ENCODE peak calls at places on chromosomes 1 and 21, in six cellular contexts. U is brain microvascular endothelial cell, T is hepatocyte, O is cardiac fibroblast, F is K562, W is trophoblast cell. C is an unnamed sample.

GRCh38 chr1:236168716-236169429 is 26.5 kb downstream of the GPR137B start:
- DNase-seq in U (peak), T (peak), O (peak), F (no peak), W (peak), C (peak)

GRCh38 chr1:192524223-192524622 is 51.4 kb upstream of the RGS1 start:
- DNase-seq in U (no peak), T (no peak), O (peak), F (no peak), W (no peak), C (no peak)

GRCh38 chr1:53628286-53628955 is 110.5 kb downstream of the GLIS1 start:
- DNase-seq in U (no peak), T (no peak), O (no peak), F (no peak), W (no peak), C (peak)

GRCh38 chr1:209746469-209747269 is 9.2 kb upstream of the TRAF3IP3 start:
- DNase-seq in U (no peak), T (no peak), O (peak), F (no peak), W (no peak), C (no peak)

GRCh38 chr21:36646645-36647044 is 52.3 kb upstream of the SIM2 start:
- DNase-seq in U (no peak), T (no peak), O (no peak), F (no peak), W (no peak), C (no peak)

GRCh38 chr1:30572192-30572591 is 151.2 kb downstream of the MATN1 start:
- DNase-seq in U (no peak), T (no peak), O (no peak), F (no peak), W (no peak), C (no peak)

GRCh38 chr1:77847621-77848080 is 40.8 kb upstream of the NEXN start:
- DNase-seq in U (no peak), T (no peak), O (no peak), F (no peak), W (no peak), C (no peak)

GRCh38 chr1:153985341-153985912 is 712 bp downstream of the RAB13 start:
- DNase-seq in U (peak), T (peak), O (peak), F (peak), W (peak), C (peak)

GRCh38 chr1:215487466-215487865 is 79.6 kb upstream of the KCTD3 start:
- DNase-seq in U (no peak), T (no peak), O (no peak), F (no peak), W (peak), C (no peak)

GRCh38 chr1:59393211-59394180 is 96.6 kb downstream of the FGGY start:
- DNase-seq in U (peak), T (peak), O (peak), F (peak), W (no peak), C (no peak)

GRCh38 chr21:45209046-45209445 is 78.6 kb downstream of the POFUT2 start:
- DNase-seq in U (no peak), T (no peak), O (peak), F (no peak), W (peak), C (no peak)

DNA sequence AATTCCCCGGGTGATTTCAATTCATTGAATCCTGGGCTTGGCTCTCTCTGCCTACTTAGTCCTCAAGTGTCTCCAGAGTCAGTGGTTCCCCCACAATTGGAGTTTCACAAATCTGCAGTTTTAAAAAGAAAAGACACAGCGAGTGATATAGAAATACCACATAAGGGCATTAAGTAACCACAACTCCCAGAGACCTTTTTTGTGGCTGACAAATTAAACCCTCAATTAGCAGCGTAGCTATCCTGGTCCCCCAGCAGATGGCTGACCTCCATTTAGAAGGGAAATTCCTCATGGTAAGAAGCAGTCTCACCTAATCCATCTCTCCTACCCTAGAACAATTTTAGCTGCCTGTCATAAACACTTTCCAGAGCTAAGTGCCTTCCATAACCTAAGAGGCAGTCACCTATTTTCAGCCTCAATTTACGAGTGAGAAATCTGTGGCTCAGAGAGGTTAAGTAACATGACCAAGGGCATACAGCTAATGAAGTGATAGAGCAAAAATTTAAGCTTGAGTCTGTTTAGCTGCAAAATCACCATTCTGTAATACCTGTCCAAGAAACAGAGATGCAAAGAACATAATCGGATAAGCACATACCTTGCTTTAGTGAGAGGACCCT is 56.0 kb upstream of the NBPF3 start:
- DNase-seq in U (no peak), T (no peak), O (no peak), F (no peak), W (no peak), C (no peak)
- H3K4me3 ChIP-seq in U (no peak), T (no peak), O (no peak), F (no peak), W (no peak), C (no peak)

DNA sequence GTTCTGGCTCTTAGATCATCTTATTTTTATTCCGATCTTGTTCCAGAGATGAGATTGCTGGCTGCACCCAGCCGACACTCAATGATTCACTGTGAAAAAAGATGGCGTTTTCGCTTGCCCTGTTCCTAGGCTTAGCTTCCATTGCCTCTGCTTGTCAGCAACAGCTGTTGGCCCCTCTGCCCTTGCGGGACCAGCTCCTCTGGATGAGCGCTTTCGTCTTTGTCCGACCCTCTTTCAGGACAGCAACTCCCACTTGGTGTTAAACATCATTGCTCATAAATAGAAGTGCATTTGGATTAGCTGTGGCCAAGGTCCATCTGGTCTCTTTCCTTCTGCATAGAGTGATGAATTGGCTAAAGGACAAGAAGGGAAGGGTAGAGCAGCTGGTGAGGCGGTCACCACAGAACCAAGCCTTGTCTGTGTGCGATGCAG is 43.5 kb upstream of the SCCPDH start:
- DNase-seq in U (no peak), T (no peak), O (no peak), F (no peak), W (no peak), C (no peak)
- H3K4me3 ChIP-seq in U (no peak), T (no peak), O (no peak), F (no peak), W (no peak), C (no peak)

GRCh38 chr1:64486193-64486592 is 16.3 kb downstream of the CACHD1 start:
- DNase-seq in U (no peak), T (no peak), O (no peak), F (no peak), W (no peak), C (no peak)
- H3K4me3 ChIP-seq in U (no peak), T (no peak), O (no peak), F (no peak), W (no peak), C (no peak)

DNA sequence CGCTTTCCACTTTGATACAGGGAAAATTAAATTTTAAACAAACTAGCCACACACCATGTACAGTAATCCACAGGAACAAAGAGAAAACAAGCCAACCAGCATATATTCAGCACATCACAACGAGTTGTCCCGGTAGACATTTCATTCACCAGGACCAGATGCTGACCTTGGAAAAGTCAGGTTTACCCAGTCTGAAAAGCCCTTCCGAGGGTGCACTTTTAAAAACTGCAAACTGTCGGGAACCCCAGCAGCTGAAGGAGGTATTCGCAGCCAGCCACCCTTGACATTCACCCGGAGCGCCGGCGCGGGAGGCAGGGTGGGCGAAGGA is 1.2 kb downstream of the MCOLN3 start:
- DNase-seq in U (no peak), T (no peak), O (no peak), F (no peak), W (no peak), C (no peak)
- H3K4me3 ChIP-seq in U (no peak), T (peak), O (no peak), F (no peak), W (no peak), C (peak)

GRCh38 chr1:110671323-110671722 is 3.4 kb downstream of the KCNA3 start:
- DNase-seq in U (no peak), T (no peak), O (no peak), F (no peak), W (no peak), C (no peak)

GRCh38 chr1:110672001-110672752 is 2.6 kb downstream of the KCNA3 start:
- DNase-seq in U (no peak), T (no peak), O (no peak), F (peak), W (peak), C (peak)

GRCh38 chr1:110672753-110673108 is 2.0 kb downstream of the KCNA3 start:
- DNase-seq in U (no peak), T (no peak), O (no peak), F (no peak), W (no peak), C (no peak)

GRCh38 chr1:110667766-110668165 is 7.0 kb downstream of the KCNA3 start:
- DNase-seq in U (no peak), T (no peak), O (no peak), F (no peak), W (no peak), C (no peak)

DNA sequence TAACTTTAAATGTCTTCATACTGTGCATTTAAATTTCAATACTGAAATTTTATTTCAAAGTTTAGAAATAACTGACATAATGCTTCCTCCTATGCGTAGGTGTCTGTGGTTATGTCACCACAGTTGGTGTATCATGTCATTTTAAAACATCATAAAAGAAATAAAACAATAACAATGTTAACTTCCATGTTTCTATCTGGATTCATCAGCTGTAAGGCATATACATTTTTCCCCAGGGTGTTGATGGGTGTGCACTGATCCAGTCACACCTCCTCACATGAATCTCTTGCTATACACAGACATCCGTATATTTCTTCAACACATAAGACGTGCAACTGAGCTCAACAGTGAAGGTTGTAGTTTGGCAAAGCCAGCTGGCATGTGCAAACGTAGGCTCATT is 6.2 kb downstream of the KCNA3 start:
- DNase-seq in U (no peak), T (no peak), O (no peak), F (no peak), W (no peak), C (no peak)
- H3K4me3 ChIP-seq in U (no peak), T (no peak), O (no peak), F (no peak), W (no peak), C (no peak)

GRCh38 chr1:211334986-211335385 is 8.4 kb downstream of the TRAF5 start:
- DNase-seq in U (no peak), T (no peak), O (no peak), F (no peak), W (no peak), C (no peak)

GRCh38 chr1:211337430-211338227 is 11.0 kb downstream of the TRAF5 start:
- DNase-seq in U (no peak), T (no peak), O (no peak), F (no peak), W (no peak), C (no peak)

GRCh38 chr1:211336161-211336560 is 9.5 kb downstream of the TRAF5 start:
- DNase-seq in U (no peak), T (no peak), O (no peak), F (no peak), W (no peak), C (no peak)

GRCh38 chr1:211335507-211336157 is 9.0 kb downstream of the TRAF5 start:
- DNase-seq in U (no peak), T (no peak), O (no peak), F (no peak), W (no peak), C (no peak)

GRCh38 chr1:211336775-211337174 is 10.1 kb downstream of the TRAF5 start:
- DNase-seq in U (no peak), T (no peak), O (no peak), F (no peak), W (no peak), C (no peak)
- H3K4me3 ChIP-seq in U (no peak), T (no peak), O (no peak), F (no peak), W (no peak), C (no peak)